ENCODE peak calls at places on chromosomes 2 and 18, in six cellular contexts. Y is GM20000; Q is activated B cell treated with CpG ODN at 0.5 μM for 24 hours; P is fibroblast of pulmonary artery; E is activated CD4-positive, alpha-beta T cell treated with anti-CD3 and anti-CD28 coated beads, Interleukin-2, amount 10 ng/mL, durations not matched to agents 7 days and 5 days; K is ovary. A is an unnamed sample.

GRCh38 chr2:86441789-86442641 is 844 bp downstream of the KDM3A start:
- DNase-seq in Q (peak), Y (peak), P (peak), K (peak), E (peak), A (peak)

GRCh38 chr2:71240794-71241193 is 13.9 kb upstream of the PAIP2B start:
- DNase-seq in Q (no peak), K (peak), Y (no peak), E (no peak), P (no peak), A (no peak)

GRCh38 chr2:71934595-71935263 is 212.9 kb downstream of the CYP26B1 start:
- DNase-seq in Q (no peak), E (no peak), P (peak), Y (no peak), K (no peak), A (no peak)

GRCh38 chr2:236016496-236016895 is 151.7 kb downstream of the GBX2 start:
- DNase-seq in Y (no peak), K (no peak), E (no peak), Q (no peak), P (no peak), A (no peak)

GRCh38 chr2:217393585-217394032 is 533.7 kb upstream of the TNP1 start:
- DNase-seq in P (peak), E (no peak), Q (no peak), Y (no peak), K (peak), A (no peak)

GRCh38 chr2:164981217-164981990 is 26.1 kb upstream of the SLC38A11 start:
- DNase-seq in P (peak), E (no peak), Q (no peak), Y (no peak), K (no peak), A (no peak)

GRCh38 chr2:72028996-72029395 is 118.7 kb downstream of the CYP26B1 start:
- DNase-seq in Y (no peak), K (no peak), E (no peak), Q (no peak), P (no peak), A (no peak)

GRCh38 chr2:28403388-28403956 is 10.8 kb downstream of the FOSL2 start:
- DNase-seq in P (no peak), E (no peak), Y (no peak), Q (no peak), K (no peak), A (no peak)

GRCh38 chr2:73033142-73033765 is 38.3 kb downstream of the SFXN5 start:
- DNase-seq in Q (no peak), K (no peak), Y (no peak), E (no peak), P (no peak), A (no peak)

GRCh38 chr2:126429129-126429528 is 226.8 kb upstream of the GYPC start:
- DNase-seq in E (no peak), P (no peak), Q (no peak), Y (no peak), K (no peak), A (no peak)

GRCh38 chr2:20232837-20233207 is 7.9 kb upstream of the SDC1 start:
- DNase-seq in Y (no peak), E (no peak), Q (no peak), P (no peak), K (no peak), A (no peak)

GRCh38 chr2:128036748-128037607 is 9.1 kb upstream of the SAP130 start:
- DNase-seq in P (no peak), Q (no peak), E (no peak), Y (no peak), K (no peak), A (no peak)

GRCh38 chr18:10424576-10425314 is 29.7 kb upstream of the APCDD1 start:
- DNase-seq in Y (no peak), Q (no peak), E (no peak), P (no peak), K (peak), A (no peak)

GRCh38 chr2:111176867-111177266 is 56.2 kb downstream of the BCL2L11 start:
- DNase-seq in Y (no peak), E (no peak), K (no peak), Q (no peak), P (no peak), A (no peak)

GRCh38 chr2:222944552-222944951 is 83.7 kb downstream of the ACSL3 start:
- DNase-seq in K (no peak), Q (no peak), P (peak), Y (no peak), E (no peak), A (no peak)

GRCh38 chr2:201888476-201888875 is 82.1 kb downstream of the CDK15 start:
- DNase-seq in P (no peak), K (no peak), E (no peak), Q (no peak), Y (no peak), A (no peak)

GRCh38 chr18:57984490-57985109 is 59.4 kb upstream of the NEDD4L start:
- DNase-seq in Y (no peak), P (no peak), Q (no peak), K (no peak), E (no peak), A (no peak)